ENCODE peak calls at places on chromosomes 1 and 21, in five cellular contexts. One of them, this sample, is unnamed.

GRCh38 chr1:212700892-212701819 is 1.5 kb upstream of the BATF3 start:
- DNase-seq in bronchial epithelial cell: no peak
- DNase-seq in HEK293T: peak
- DNase-seq in T1000: peak
- DNase-seq in esophagus squamous epithelium: no peak
- DNase-seq in this sample: no peak

GRCh38 chr1:90879281-90879680 is 142.6 kb downstream of the ZNF644 start:
- DNase-seq in HEK293T: no peak
- DNase-seq in T1000: no peak
- DNase-seq in esophagus squamous epithelium: no peak
- DNase-seq in bronchial epithelial cell: peak
- DNase-seq in this sample: no peak

GRCh38 chr21:15273244-15273643 is 208.4 kb upstream of the NRIP1 start:
- DNase-seq in bronchial epithelial cell: no peak
- DNase-seq in HEK293T: no peak
- DNase-seq in T1000: no peak
- DNase-seq in esophagus squamous epithelium: no peak
- DNase-seq in this sample: no peak

GRCh38 chr1:62180649-62181048 is 14.0 kb upstream of the L1TD1 start:
- DNase-seq in HEK293T: no peak
- DNase-seq in bronchial epithelial cell: peak
- DNase-seq in esophagus squamous epithelium: no peak
- DNase-seq in T1000: no peak
- DNase-seq in this sample: no peak

GRCh38 chr1:47769279-47769678 is 227.9 kb downstream of the TRABD2B start:
- DNase-seq in T1000: no peak
- DNase-seq in esophagus squamous epithelium: no peak
- DNase-seq in bronchial epithelial cell: no peak
- DNase-seq in HEK293T: no peak
- DNase-seq in this sample: no peak

GRCh38 chr1:160124709-160125478 is 9.3 kb downstream of the ATP1A2 start:
- DNase-seq in esophagus squamous epithelium: no peak
- DNase-seq in HEK293T: no peak
- DNase-seq in T1000: peak
- DNase-seq in bronchial epithelial cell: peak
- DNase-seq in this sample: no peak

GRCh38 chr1:168465942-168466702 is 77.7 kb downstream of the XCL2 start:
- DNase-seq in esophagus squamous epithelium: no peak
- DNase-seq in T1000: no peak
- DNase-seq in bronchial epithelial cell: peak
- DNase-seq in HEK293T: no peak
- DNase-seq in this sample: no peak

GRCh38 chr1:108048311-108049082 is 83.5 kb upstream of the VAV3 start:
- DNase-seq in T1000: no peak
- DNase-seq in esophagus squamous epithelium: no peak
- DNase-seq in bronchial epithelial cell: no peak
- DNase-seq in HEK293T: no peak
- DNase-seq in this sample: no peak

GRCh38 chr1:27428316-27429028 is 36.0 kb downstream of the GPR3 start:
- DNase-seq in esophagus squamous epithelium: no peak
- DNase-seq in bronchial epithelial cell: no peak
- DNase-seq in HEK293T: no peak
- DNase-seq in T1000: no peak
- DNase-seq in this sample: no peak

GRCh38 chr1:156368889-156369684 is at the start of gene RHBG:
- DNase-seq in bronchial epithelial cell: peak
- DNase-seq in HEK293T: no peak
- DNase-seq in esophagus squamous epithelium: no peak
- DNase-seq in T1000: no peak
- DNase-seq in this sample: no peak

This sample was measured in thoracic aorta.